ENCODE peak calls at places on chromosomes 5 and 9, in seven cellular contexts. G is fibroblast of villous mesenchyme, A is GM06990, T is A549, I is nephron progenitor cell, B is brain microvascular endothelial cell, N is body of pancreas. X is an unnamed sample.

GRCh38 chr9:2420488-2421056 is 201.0 kb upstream of the VLDLR start:
- DNase-seq in T (no peak), B (no peak), A (no peak), N (no peak), I (no peak), G (no peak), X (no peak)

GRCh38 chr5:1212881-1213280 is 11.5 kb downstream of the SLC6A19 start:
- DNase-seq in T (no peak), B (no peak), G (no peak), N (peak), A (no peak), I (no peak), X (no peak)

GRCh38 chr5:159341914-159342313 is 11.6 kb upstream of the IL12B start:
- DNase-seq in G (peak), I (no peak), T (peak), B (peak), N (peak), A (no peak), X (peak)

GRCh38 chr9:17082343-17082742 is 52.5 kb upstream of the CNTLN start:
- DNase-seq in A (no peak), B (peak), N (no peak), I (peak), T (no peak), G (peak), X (no peak)

GRCh38 chr9:135299651-135300345 is 179.8 kb upstream of the PPP1R26 start:
- DNase-seq in G (no peak), A (no peak), I (no peak), T (no peak), B (no peak), N (no peak), X (no peak)

GRCh38 chr9:124841422-124841821 is 11.8 kb upstream of the WDR38 start:
- DNase-seq in A (no peak), T (no peak), N (no peak), B (no peak), G (no peak), I (no peak), X (no peak)

GRCh38 chr5:65775476-65775875 is 53.5 kb downstream of the NLN start:
- DNase-seq in G (no peak), N (no peak), I (no peak), T (no peak), A (no peak), B (no peak), X (no peak)

GRCh38 chr5:83011990-83012389 is 65.2 kb downstream of the TMEM167A start:
- DNase-seq in G (no peak), N (no peak), A (peak), I (no peak), B (no peak), T (no peak), X (no peak)

GRCh38 chr5:124124711-124125229 is 612.8 kb downstream of the CSNK1G3 start:
- DNase-seq in N (no peak), B (no peak), G (no peak), T (no peak), I (no peak), A (no peak), X (no peak)

GRCh38 chr9:111094433-111095421 is 56.5 kb upstream of the LPAR1 start:
- DNase-seq in B (peak), T (peak), I (no peak), G (peak), N (peak), A (no peak), X (no peak)

GRCh38 chr9:76817489-76817888 is 53.3 kb downstream of the PCA3 start:
- DNase-seq in T (peak), G (peak), N (no peak), A (no peak), I (no peak), B (peak), X (no peak)

GRCh38 chr5:67817652-67818051 is 397.9 kb upstream of the PIK3R1 start:
- DNase-seq in T (no peak), G (no peak), I (no peak), N (no peak), B (no peak), A (no peak), X (no peak)

GRCh38 chr9:28774433-28775029 is 1201.2 kb upstream of the C9orf72 start:
- DNase-seq in T (peak), I (no peak), A (no peak), G (peak), B (no peak), N (no peak), X (no peak)

GRCh38 chr9:126521551-126521950 is 92.2 kb upstream of the LMX1B start:
- DNase-seq in G (no peak), B (no peak), N (no peak), A (no peak), T (no peak), I (no peak), X (no peak)

GRCh38 chr9:112864413-112864812 is 26.3 kb downstream of the SLC46A2 start:
- DNase-seq in A (no peak), I (no peak), G (no peak), T (no peak), N (no peak), B (no peak), X (no peak)

GRCh38 chr9:81848472-81848871 is 79.8 kb upstream of the SPATA31D4 start:
- DNase-seq in N (no peak), I (no peak), A (no peak), G (peak), T (no peak), B (no peak), X (no peak)
- TF ChIP-seq CTCF in N (peak), I (no peak), A (no peak), G (peak), T (peak), B (peak), X (no peak)

GRCh38 chr5:58717303-58718012 is 134.6 kb downstream of the RAB3C start:
- DNase-seq in G (no peak), N (no peak), I (no peak), B (no peak), A (no peak), T (no peak), X (no peak)
- TF ChIP-seq CTCF in G (no peak), N (no peak), I (no peak), B (no peak), A (no peak), T (no peak), X (no peak)

GRCh38 chr9:38362912-38363588 is 29.5 kb upstream of the ALDH1B1 start:
- DNase-seq in A (no peak), B (peak), G (peak), T (peak), N (peak), I (peak), X (peak)
- TF ChIP-seq CTCF in A (peak), B (peak), G (peak), T (peak), N (peak), I (peak), X (peak)

GRCh38 chr9:137878146-137878941 is 762 bp downstream of the CACNA1B start:
- DNase-seq in A (peak), G (peak), I (peak), T (no peak), N (peak), B (peak), X (peak)
- TF ChIP-seq CTCF in A (no peak), G (no peak), I (peak), T (no peak), N (no peak), B (no peak), X (no peak)

GRCh38 chr5:111697881-111698757 is 58.9 kb downstream of the NREP start:
- DNase-seq in A (no peak), T (no peak), N (no peak), I (no peak), B (peak), G (peak), X (peak)
- TF ChIP-seq CTCF in A (no peak), T (no peak), N (no peak), I (no peak), B (peak), G (peak), X (no peak)

DNA sequence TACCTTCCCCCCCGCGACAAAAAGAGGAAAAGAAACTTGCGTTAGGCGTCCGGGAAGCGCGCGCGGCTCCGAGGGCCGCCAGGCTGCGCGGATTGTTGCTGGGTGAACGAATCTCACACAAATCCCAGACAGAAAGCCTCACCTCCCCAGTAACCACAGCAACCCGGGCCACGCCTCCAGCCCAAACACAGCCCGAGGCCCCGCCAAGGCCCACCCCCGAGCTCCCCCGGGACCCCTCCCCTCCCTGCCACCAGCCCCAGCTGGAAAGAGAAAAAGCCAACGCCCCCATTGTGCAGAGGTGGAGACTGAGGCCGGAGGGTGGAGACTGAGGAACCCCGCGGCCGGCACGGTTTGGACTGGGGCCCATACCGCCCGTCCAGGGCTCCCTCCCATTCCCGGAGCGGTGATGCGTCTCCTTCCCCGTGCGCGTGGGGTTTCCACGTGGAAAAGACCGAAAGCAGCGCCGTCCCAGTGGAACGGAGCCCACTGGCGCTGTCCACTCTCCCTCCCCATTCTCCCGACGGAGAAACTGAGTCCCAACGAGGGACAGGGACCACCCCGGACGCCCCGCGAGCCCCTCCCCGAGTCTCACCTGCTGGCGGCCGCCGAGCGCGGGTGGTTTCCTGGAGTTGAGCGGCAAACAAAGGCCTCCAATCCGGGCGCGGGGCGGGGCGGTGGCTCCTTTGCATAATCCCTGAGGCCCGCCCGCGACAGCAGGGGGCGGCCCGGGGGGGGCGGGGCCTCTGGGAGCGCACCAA is 10.2 kb upstream of the AKNA start:
- DNase-seq in B (peak), T (peak), I (peak), N (peak), G (peak), A (peak), X (peak)
- TF ChIP-seq CTCF in B (no peak), T (no peak), I (no peak), N (no peak), G (no peak), A (no peak), X (no peak)

DNA sequence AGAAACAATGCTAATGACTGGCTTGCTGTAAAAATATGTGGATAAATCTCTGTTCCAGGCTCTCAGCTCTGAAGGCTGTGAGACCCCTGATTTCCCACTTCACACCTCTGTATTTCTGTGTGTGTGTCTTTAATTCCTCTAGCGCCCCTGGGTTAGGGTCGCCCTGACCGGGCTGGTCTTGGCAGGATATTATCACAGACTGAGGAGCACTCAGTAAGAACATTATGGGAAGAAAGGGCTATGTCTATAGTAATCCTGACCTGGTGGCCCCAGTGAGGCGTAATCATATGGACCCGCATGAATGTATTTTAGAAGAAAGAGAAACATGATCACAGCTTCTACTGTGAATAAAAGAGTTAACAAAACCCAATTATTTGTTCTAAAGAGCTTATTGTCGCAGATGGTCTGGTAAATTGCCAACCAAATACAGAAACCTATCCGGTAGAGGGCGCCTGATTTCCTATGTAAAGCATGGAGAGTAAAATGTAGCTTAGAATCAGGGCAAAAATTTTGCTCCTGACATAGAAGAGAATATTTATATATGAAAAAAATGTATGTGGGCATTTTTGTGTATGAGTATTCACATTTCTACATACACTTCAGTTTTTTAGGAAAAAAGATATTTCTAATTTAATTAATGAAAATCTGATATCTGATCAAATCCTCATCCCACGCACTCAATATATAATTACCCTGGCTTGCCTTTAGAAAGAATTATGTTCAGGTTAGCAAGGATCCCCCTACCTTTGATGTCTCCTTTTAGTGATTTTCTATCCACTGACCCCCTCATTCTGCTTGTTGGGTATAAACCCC is 5.8 kb upstream of the IFNA1 start:
- DNase-seq in B (peak), N (peak), T (peak), G (peak), I (peak), A (no peak), X (peak)
- TF ChIP-seq CTCF in B (peak), N (no peak), T (peak), G (peak), I (peak), A (peak), X (peak)

X was measured in activated CD8-positive, alpha-beta T cell treated with anti-CD3 and anti-CD28 coated beads for 36 hours.